ENCODE peak calls at places on chromosomes 6 and 20, in seven cellular contexts. F is testis, W is uterus, Z is ascending aorta, X is fibroblast of lung, E is kidney, I is cardiac muscle cell. Q is an unnamed sample.

GRCh38 chr6:168232989-168233874 is 86.3 kb downstream of the DACT2 start:
- DNase-seq in Z (no peak), F (no peak), I (no peak), E (no peak), W (no peak), X (no peak), Q (no peak)

GRCh38 chr6:46706464-46706863 is 18.8 kb downstream of the TDRD6 start:
- DNase-seq in F (no peak), I (no peak), X (no peak), E (no peak), Z (no peak), W (no peak), Q (no peak)

GRCh38 chr6:35365599-35366596 is 23.5 kb downstream of the PPARD start:
- DNase-seq in E (no peak), F (no peak), W (no peak), I (no peak), Z (no peak), X (no peak), Q (no peak)

GRCh38 chr6:64890609-64891008 is 816.4 kb downstream of the EYS start:
- DNase-seq in F (no peak), Z (no peak), W (no peak), E (no peak), X (peak; percentile 56), I (no peak), Q (no peak)

GRCh38 chr6:136655251-136656014 is 105.2 kb upstream of the MAP7 start:
- DNase-seq in X (no peak), I (peak; percentile 35), F (no peak), E (no peak), W (no peak), Z (no peak), Q (no peak)

GRCh38 chr20:63658749-63659187 is 656 bp downstream of the RTEL1 start:
- DNase-seq in E (no peak), F (no peak), W (no peak), I (no peak), Z (no peak), X (peak; percentile 61), Q (no peak)

GRCh38 chr20:3706774-3707507 is 5.5 kb downstream of the SIGLEC1 start:
- DNase-seq in I (no peak), W (no peak), E (peak; percentile 61), X (peak; percentile 25), F (no peak), Z (peak; percentile 86), Q (peak; percentile 88)

GRCh38 chr6:13511913-13512717 is 24.7 kb upstream of the GFOD1 start:
- DNase-seq in X (no peak), F (no peak), I (no peak), E (peak; percentile 81), Z (no peak), W (no peak), Q (no peak)

DNA sequence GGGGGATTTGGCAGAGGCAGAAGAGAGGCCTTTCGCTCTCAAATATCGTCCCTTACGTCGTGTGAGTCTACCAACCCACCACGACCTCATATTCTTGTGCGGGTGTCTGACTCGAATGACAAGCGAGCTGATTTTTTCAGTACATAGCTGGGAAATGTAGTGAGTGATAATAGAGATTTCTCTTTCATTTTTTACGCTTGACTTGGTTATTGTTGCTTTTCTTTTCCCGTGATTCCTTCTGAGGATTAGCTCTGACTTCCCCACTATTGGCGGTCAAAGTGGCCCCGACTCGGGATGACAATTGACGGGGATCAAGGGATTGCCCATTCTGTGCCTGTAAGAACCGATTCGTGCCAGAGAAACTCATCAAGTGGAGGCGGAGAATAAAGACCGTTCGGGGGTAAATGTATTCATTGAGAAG is 44.3 kb upstream of the OSTM1 start:
- DNase-seq in I (no peak), W (no peak), Z (no peak), E (no peak), F (no peak), X (no peak), Q (no peak)
- H3K4me3 ChIP-seq in I (peak overlapping the region; percentile 13), W (peak overlapping the region; percentile 12), Z (peak overlapping the region; percentile 79), E (peak overlapping the region; percentile 62), F (peak overlapping the region; percentile 6), X (peak overlapping the region; percentile 52), Q (peak overlapping the region; percentile 82)

GRCh38 chr20:49685161-49685601 is 28.5 kb downstream of the B4GALT5 start:
- DNase-seq in F (no peak), E (no peak), W (peak; percentile 36), X (no peak), Z (no peak), I (no peak), Q (no peak)

GRCh38 chr20:49684335-49684997 is 29.2 kb downstream of the B4GALT5 start:
- DNase-seq in X (no peak), E (no peak), W (no peak), I (no peak), Z (no peak), F (no peak), Q (no peak)

GRCh38 chr20:49682278-49682677 is 31.4 kb downstream of the B4GALT5 start:
- DNase-seq in W (no peak), Z (no peak), I (no peak), F (no peak), E (no peak), X (no peak), Q (no peak)

GRCh38 chr20:49680475-49680874 is 33.2 kb downstream of the B4GALT5 start:
- DNase-seq in Z (no peak), F (no peak), W (no peak), E (no peak), X (no peak), I (no peak), Q (no peak)

DNA sequence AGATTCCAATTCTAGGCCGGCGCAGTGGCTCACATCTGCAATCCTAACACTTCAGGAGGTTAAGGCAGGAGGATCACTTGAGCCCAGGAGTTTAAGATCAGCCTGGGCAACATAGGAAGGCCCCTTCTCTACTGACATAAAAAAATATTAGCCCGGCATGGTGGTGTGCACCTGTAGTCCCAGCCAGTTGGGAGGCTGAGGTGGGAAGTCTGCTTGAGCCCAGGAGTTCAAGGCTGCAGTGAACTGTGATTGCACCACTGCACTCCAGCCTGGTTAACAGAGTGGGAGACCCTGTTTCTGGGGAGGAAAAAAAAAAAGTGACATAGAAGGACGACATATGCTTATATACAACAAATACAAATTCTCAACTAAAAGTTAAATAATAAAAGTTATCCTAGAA is 30.9 kb downstream of the B4GALT5 start:
- DNase-seq in W (no peak), I (no peak), Z (no peak), X (no peak), F (no peak), E (no peak), Q (no peak)
- H3K4me1 ChIP-seq in W (no peaks in the 10 kb centered on the region), I (peaks cover 27% of the 10 kb centered on the region), Z (peaks cover 13% of the 10 kb centered on the region), X (peaks cover 15% of the 10 kb centered on the region), F (peaks cover 46% of the 10 kb centered on the region), E (peaks cover 41% of the 10 kb centered on the region), Q (peaks cover 78% of the 10 kb centered on the region)

GRCh38 chr6:54266400-54266923 is 41.8 kb upstream of the TINAG start:
- DNase-seq in E (no peak), W (no peak), Z (no peak), I (no peak), F (no peak), X (no peak), Q (no peak)
- TF ChIP-seq CTCF in E (peak; percentile 5), W (no peak), Z (no peak), I (no peak), F (no peak), X (no peak), Q (no peak)

GRCh38 chr20:47356526-47357295 is at the start of gene ZMYND8:
- DNase-seq in E (peak; percentile 93), X (peak; percentile 89), W (peak; percentile 97), I (peak; percentile 85), Z (peak; percentile 96), F (peak; percentile 95), Q (peak; percentile 91)
- H3K4me3 ChIP-seq in E (peak within 1 kb of the TSS; percentile 45), X (peak within 1 kb of the TSS; percentile 59), W (no peak within 1 kb of the TSS), I (peak within 1 kb of the TSS; percentile 23), Z (peak within 1 kb of the TSS; percentile 7), F (no peak within 1 kb of the TSS), Q (peak within 1 kb of the TSS; percentile 61)

GRCh38 chr6:149057464-149057840 is 260.1 kb upstream of the TAB2 start:
- DNase-seq in F (no peak), E (no peak), I (no peak), W (no peak), Z (no peak), X (no peak), Q (no peak)

GRCh38 chr6:149059557-149059956 is 258.0 kb upstream of the TAB2 start:
- DNase-seq in X (peak; percentile 37), W (no peak), I (no peak), Z (no peak), E (no peak), F (no peak), Q (no peak)

GRCh38 chr6:149055195-149055899 is 262.2 kb upstream of the TAB2 start:
- DNase-seq in I (no peak), X (no peak), E (no peak), Z (no peak), F (no peak), W (no peak), Q (no peak)

GRCh38 chr6:149054559-149055194 is 262.8 kb upstream of the TAB2 start:
- DNase-seq in X (peak; percentile 21), W (no peak), F (no peak), Z (no peak), I (no peak), E (no peak), Q (no peak)

DNA sequence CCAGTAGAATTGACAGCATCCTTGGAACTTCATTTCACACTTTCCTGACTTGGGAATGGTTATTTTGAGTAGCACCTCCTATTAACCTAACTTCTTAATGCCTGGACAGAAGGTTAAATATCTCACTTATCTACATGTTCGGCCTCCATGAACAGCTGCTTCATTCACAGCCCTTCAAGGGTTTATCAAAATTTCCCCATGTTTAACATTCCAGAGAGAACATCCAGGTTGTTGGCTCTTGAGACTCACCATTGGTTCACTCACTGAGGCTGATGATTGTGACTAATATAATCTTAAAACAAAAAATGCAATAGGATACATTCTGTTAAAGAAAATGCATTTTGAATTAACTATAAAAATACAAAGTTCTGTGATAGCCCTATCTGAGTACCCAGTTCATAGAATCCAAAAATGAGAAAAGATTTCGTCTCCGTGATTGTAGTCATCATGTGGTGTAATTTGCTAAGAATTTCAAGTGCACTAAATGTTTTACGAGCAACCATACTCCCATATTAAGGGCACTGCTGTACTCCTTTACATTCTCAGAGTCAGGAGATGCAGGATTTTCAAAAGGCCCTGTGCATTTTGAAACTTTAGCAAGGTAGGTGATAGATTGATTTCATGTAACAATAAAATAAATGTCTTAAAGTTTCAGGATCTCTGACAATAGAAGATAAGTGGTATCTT is 260.6 kb upstream of the TAB2 start:
- DNase-seq in W (no peak), Z (no peak), F (no peak), I (peak; percentile 49), E (no peak), X (peak; percentile 21), Q (no peak)
- H3K4me1 ChIP-seq in W (no peaks in the 10 kb centered on the region), Z (no peaks in the 10 kb centered on the region), F (no peaks in the 10 kb centered on the region), I (peaks cover 27% of the 10 kb centered on the region), E (peaks cover 13% of the 10 kb centered on the region), X (peaks cover 6% of the 10 kb centered on the region), Q (no peaks in the 10 kb centered on the region)